ENCODE peak calls at places on chromosomes 6 and 20, in five cellular contexts. L is HFF-Myc, C is GM20000, E is spleen, Q is fibroblast of the aortic adventitia. D is an unnamed sample.

GRCh38 chr20:61816606-61817005 is 249.1 kb downstream of the TAF4 start:
- DNase-seq in L (no peak), C (no peak), E (peak; percentile 47), Q (no peak), D (no peak)

GRCh38 chr6:134002821-134003220 is 49.6 kb downstream of the SLC2A12 start:
- DNase-seq in L (no peak), C (no peak), E (no peak), Q (no peak), D (no peak)

GRCh38 chr6:3016473-3017280 is 17.0 kb downstream of the NQO2 start:
- DNase-seq in L (no peak), C (no peak), E (no peak), Q (no peak), D (no peak)

GRCh38 chr6:129929433-129929832 is 68.3 kb upstream of the TMEM244 start:
- DNase-seq in L (peak; percentile 72), C (no peak), E (no peak), Q (peak; percentile 87), D (no peak)

GRCh38 chr20:48178607-48179006 is 393.3 kb upstream of the SULF2 start:
- DNase-seq in L (no peak), C (no peak), E (no peak), Q (no peak), D (no peak)

GRCh38 chr6:104537185-104537584 is 322.5 kb downstream of the HACE1 start:
- DNase-seq in L (peak; percentile 29), C (no peak), E (no peak), Q (no peak), D (no peak)

GRCh38 chr6:142683688-142684087 is 261.3 kb downstream of the HIVEP2 start:
- DNase-seq in L (no peak), C (no peak), E (no peak), Q (no peak), D (no peak)

GRCh38 chr6:170182781-170183120 is 108.1 kb downstream of the DLL1 start:
- DNase-seq in L (no peak), C (no peak), E (no peak), Q (no peak), D (no peak)

GRCh38 chr6:101811108-101811507 is 417.6 kb downstream of the GRIK2 start:
- DNase-seq in L (no peak), C (no peak), E (no peak), Q (no peak), D (no peak)

DNA sequence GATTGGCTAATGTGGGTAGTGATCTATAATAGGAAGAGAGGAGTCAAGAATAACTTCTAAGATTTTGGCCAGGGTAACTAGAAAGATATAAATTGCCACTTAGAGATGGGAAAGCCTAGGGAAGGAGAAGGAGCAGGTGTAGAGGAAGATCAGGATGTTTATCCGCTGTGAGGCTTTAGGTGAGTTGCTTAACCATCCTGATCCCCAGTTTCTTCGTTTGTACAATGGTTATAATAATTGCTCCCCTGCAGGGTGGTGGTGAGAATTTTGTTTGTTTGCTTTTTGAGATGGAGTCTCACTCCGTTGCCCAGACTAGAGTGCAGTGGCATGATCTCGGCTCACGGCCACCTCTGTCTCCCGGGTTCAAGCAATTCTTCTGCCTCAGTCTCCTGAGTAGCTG is 2.4 kb upstream of the MYMX start:
- DNase-seq in L (no peak), C (no peak), E (no peak), Q (no peak), D (no peak)
- TF ChIP-seq CTCF in L (no peak), C (no peak), E (no peak), Q (no peak), D (no peak)

GRCh38 chr6:1611572-1612385 is 2.1 kb downstream of the FOXC1 start:
- DNase-seq in L (no peak), C (peak; percentile 53), E (no peak), Q (peak; percentile 69), D (peak; percentile 64)
- TF ChIP-seq CTCF in L (no peak), C (no peak), E (no peak), Q (no peak), D (no peak)

GRCh38 chr20:58626076-58626475 is 25.0 kb upstream of the STX16 start:
- DNase-seq in L (no peak), C (no peak), E (no peak), Q (no peak), D (no peak)

GRCh38 chr20:58629213-58629575 is 21.9 kb upstream of the STX16 start:
- DNase-seq in L (no peak), C (no peak), E (no peak), Q (no peak), D (no peak)

GRCh38 chr20:58627212-58628072 is 23.6 kb upstream of the STX16 start:
- DNase-seq in L (no peak), C (peak; percentile 25), E (no peak), Q (no peak), D (no peak)

GRCh38 chr20:58630063-58630462 is 21.0 kb upstream of the STX16 start:
- DNase-seq in L (no peak), C (no peak), E (peak; percentile 13), Q (peak; percentile 68), D (no peak)

GRCh38 chr20:58628491-58629212 is 22.4 kb upstream of the STX16 start:
- DNase-seq in L (no peak), C (no peak), E (no peak), Q (no peak), D (no peak)
- TF ChIP-seq CTCF in L (no peak), C (no peak), E (no peak), Q (no peak), D (no peak)

GRCh38 chr6:30981942-30982772 is 1.4 kb upstream of the MUC21 start:
- DNase-seq in L (peak; percentile 44), C (no peak), E (no peak), Q (peak; percentile 75), D (peak; percentile 45)
- TF ChIP-seq CTCF in L (peak; percentile 10), C (no peak), E (no peak), Q (peak; percentile 56), D (no peak)

GRCh38 chr20:40741507-40742106 is 52.6 kb upstream of the MAFB start:
- DNase-seq in L (no peak), C (peak; percentile 48), E (no peak), Q (peak; percentile 44), D (peak; percentile 22)
- TF ChIP-seq CTCF in L (peak; percentile 80), C (peak; percentile 64), E (peak; percentile 61), Q (peak; percentile 62), D (peak; percentile 47)

GRCh38 chr20:51800132-51800721 is 2.1 kb downstream of the SALL4 start:
- DNase-seq in L (no peak), C (peak; percentile 83), E (peak; percentile 88), Q (peak; percentile 23), D (peak; percentile 98)
- TF ChIP-seq CTCF in L (peak; percentile 96), C (peak; percentile 58), E (peak; percentile 73), Q (peak; percentile 85), D (peak; percentile 91)

GRCh38 chr6:70901324-70901723 is 55.5 kb downstream of the B3GAT2 start:
- DNase-seq in L (no peak), C (no peak), E (no peak), Q (no peak), D (no peak)
- TF ChIP-seq CTCF in L (peak; percentile 25), C (no peak), E (no peak), Q (peak; percentile 35), D (no peak)

D was measured in nephron progenitor cell.